ENCODE peak calls at places on chromosomes 11 and 22, in six cellular contexts. P is tibial nerve, D is lower leg skin, Y is BJ, L is dorsolateral prefrontal cortex, O is endothelial cell. G is an unnamed sample.

GRCh38 chr11:75403037-75403436 is 3.7 kb downstream of the RPS3 start:
- DNase-seq in P (no peak), D (no peak), Y (no peak), L (no peak), O (no peak), G (no peak)

GRCh38 chr11:358129-358805 is 11.0 kb upstream of the B4GALNT4 start:
- DNase-seq in P (no peak), D (no peak), Y (no peak), L (no peak), O (no peak), G (no peak)

GRCh38 chr11:40125054-40125453 is 1334.4 kb downstream of the LRRC4C start:
- DNase-seq in P (no peak), D (no peak), Y (no peak), L (no peak), O (no peak), G (no peak)

GRCh38 chr22:23826510-23827350 is 12.1 kb downstream of the DERL3 start:
- DNase-seq in P (no peak), D (no peak), Y (peak; percentile 35), L (no peak), O (no peak), G (no peak)

GRCh38 chr11:86201371-86201770 is 43.2 kb upstream of the EED start:
- DNase-seq in P (no peak), D (no peak), Y (no peak), L (no peak), O (no peak), G (peak; percentile 38)

GRCh38 chr11:2518112-2518982 is 73.5 kb downstream of the KCNQ1 start:
- DNase-seq in P (no peak), D (peak; percentile 78), Y (no peak), L (peak; percentile 39), O (peak; percentile 2), G (no peak)

GRCh38 chr11:119641991-119642745 is 86.8 kb downstream of the NECTIN1 start:
- DNase-seq in P (no peak), D (no peak), Y (no peak), L (no peak), O (no peak), G (peak; percentile 29)

GRCh38 chr11:127098684-127099083 is 98.1 kb upstream of the KIRREL3 start:
- DNase-seq in P (no peak), D (no peak), Y (no peak), L (no peak), O (peak; percentile 28), G (no peak)

GRCh38 chr11:56624661-56625110 is 10.0 kb upstream of the OR5M1 start:
- DNase-seq in P (no peak), D (no peak), Y (no peak), L (no peak), O (peak; percentile 24), G (peak; percentile 33)

GRCh38 chr22:47375621-47376321 is 613.3 kb downstream of the TBC1D22A start:
- DNase-seq in P (no peak), D (peak; percentile 46), Y (no peak), L (peak; percentile 22), O (no peak), G (no peak)

GRCh38 chr11:12099132-12099873 is 11.1 kb upstream of the MICAL2 start:
- DNase-seq in P (no peak), D (no peak), Y (no peak), L (no peak), O (no peak), G (no peak)

GRCh38 chr11:109221190-109221589 is 200.8 kb upstream of the C11orf87 start:
- DNase-seq in P (no peak), D (no peak), Y (no peak), L (no peak), O (no peak), G (no peak)

GRCh38 chr11:57937431-57937830 is 86.2 kb upstream of the OR9Q1 start:
- DNase-seq in P (no peak), D (no peak), Y (no peak), L (no peak), O (no peak), G (no peak)

GRCh38 chr11:75014129-75014528 is 25.4 kb downstream of the NEU3 start:
- DNase-seq in P (no peak), D (no peak), Y (peak; percentile 11), L (no peak), O (no peak), G (peak; percentile 75)

GRCh38 chr22:37781434-37782059 is 26.2 kb upstream of the GCAT start:
- DNase-seq in P (no peak), D (peak; percentile 90), Y (no peak), L (no peak), O (no peak), G (no peak)

GRCh38 chr11:11391796-11392195 is 38.7 kb upstream of the CSNK2A3 start:
- DNase-seq in P (no peak), D (no peak), Y (peak; percentile 35), L (no peak), O (no peak), G (peak; percentile 82)

GRCh38 chr11:45725776-45726606 is 60.6 kb upstream of the CHST1 start:
- DNase-seq in P (no peak), D (peak; percentile 56), Y (no peak), L (no peak), O (no peak), G (no peak)

GRCh38 chr22:30398685-30399680 is 2.2 kb downstream of the SEC14L2 start:
- DNase-seq in P (no peak), D (no peak), Y (no peak), L (no peak), O (no peak), G (no peak)

GRCh38 chr11:29293825-29294224 is 723.0 kb downstream of the KCNA4 start:
- DNase-seq in P (no peak), D (no peak), Y (no peak), L (no peak), O (no peak), G (peak; percentile 77)

GRCh38 chr11:115360186-115360824 is 143.9 kb downstream of the CADM1 start:
- DNase-seq in P (no peak), D (no peak), Y (no peak), L (no peak), O (no peak), G (no peak)

GRCh38 chr11:116972692-116973091 is 125.5 kb downstream of the SIK3 start:
- DNase-seq in P (no peak), D (no peak), Y (no peak), L (no peak), O (no peak), G (no peak)
- TF ChIP-seq CTCF in P (no peak), D (no peak), Y (no peak), L (peak; percentile 28), O (no peak), G (no peak)

GRCh38 chr22:44389181-44389580 is 76.4 kb upstream of the SHISAL1 start:
- DNase-seq in P (no peak), D (peak; percentile 76), Y (no peak), L (no peak), O (no peak), G (no peak)
- TF ChIP-seq CTCF in P (no peak), D (no peak), Y (no peak), L (no peak), O (no peak), G (no peak)

DNA sequence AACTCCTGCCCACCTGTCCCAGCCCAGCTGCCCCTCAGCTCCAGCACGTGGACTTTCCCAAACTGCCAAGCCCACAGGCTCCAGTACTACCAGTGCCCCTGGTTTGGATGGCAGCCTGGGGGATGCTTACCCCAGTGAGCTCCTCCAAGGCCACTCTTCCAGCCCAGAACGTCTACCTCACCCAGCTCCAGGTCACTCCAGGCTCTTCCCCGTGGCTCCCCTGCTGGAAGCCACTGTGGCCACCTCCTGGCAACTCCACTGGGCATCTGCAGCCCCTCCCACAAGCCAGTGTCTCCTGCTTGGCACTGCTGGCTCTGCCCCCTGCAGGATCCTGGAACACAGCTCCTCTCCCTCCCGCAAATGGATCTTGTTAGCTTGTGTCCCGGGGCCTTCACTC is 29.3 kb downstream of the LMO1 start:
- DNase-seq in P (no peak), D (no peak), Y (no peak), L (no peak), O (no peak), G (no peak)
- TF ChIP-seq CTCF in P (no peak), D (no peak), Y (no peak), L (no peak), O (no peak), G (no peak)

DNA sequence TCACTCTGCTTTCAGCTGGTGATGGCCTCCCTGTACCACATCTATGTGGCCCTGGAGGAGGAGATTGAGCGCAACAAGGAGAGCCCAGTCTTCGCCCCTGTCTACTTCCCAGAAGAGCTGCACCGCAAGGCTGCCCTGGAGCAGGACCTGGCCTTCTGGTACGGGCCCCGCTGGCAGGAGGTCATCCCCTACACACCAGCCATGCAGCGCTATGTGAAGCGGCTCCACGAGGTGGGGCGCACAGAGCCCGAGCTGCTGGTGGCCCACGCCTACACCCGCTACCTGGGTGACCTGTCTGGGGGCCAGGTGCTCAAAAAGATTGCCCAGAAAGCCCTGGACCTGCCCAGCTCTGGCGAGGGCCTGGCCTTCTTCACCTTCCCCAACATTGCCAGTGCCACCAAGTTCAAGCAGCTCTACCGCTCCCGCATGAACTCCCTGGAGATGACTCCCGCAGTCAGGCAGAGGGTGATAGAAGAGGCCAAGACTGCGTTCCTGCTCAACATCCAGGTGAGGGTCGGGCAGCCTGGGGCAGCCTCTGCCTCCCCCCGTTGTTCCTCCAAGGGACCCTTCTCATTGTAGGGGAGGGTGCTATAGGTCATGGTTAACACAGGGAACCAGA is 5.9 kb downstream of the HMOX1 start:
- DNase-seq in P (no peak), D (no peak), Y (no peak), L (no peak), O (no peak), G (no peak)
- TF ChIP-seq CTCF in P (no peak), D (no peak), Y (no peak), L (no peak), O (no peak), G (no peak)

DNA sequence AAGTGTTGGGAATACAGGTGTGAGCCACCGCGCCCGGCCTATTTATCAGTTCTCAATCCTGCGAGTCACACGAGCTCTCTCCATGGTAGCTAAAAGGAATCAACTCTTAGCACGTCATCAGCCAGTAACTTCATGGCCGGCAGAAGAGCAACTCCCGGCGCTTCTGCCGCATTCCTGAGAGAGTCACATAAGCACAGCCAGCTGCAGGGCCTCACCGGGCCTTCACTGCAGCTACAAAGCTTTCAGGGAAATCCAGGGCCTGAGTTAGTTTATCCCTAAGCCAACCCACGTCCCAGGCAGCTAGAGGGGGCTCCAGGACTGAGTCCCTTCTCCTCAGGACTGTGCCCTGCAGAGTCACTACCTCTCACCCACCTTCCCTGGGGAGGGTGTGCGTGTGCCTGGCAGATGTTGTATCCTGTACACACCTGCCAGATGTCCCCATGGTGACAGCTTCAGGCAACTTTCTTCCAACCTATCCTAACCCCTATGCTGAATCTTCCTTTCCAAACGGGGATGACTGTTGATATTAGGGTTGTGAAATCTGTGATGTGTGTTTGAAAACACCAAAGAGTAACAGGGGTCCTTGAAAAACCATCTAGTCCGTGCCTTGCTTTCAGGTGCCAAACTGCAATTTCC is 45.9 kb upstream of the ARFGAP3 start:
- DNase-seq in P (no peak), D (no peak), Y (peak; percentile 39), L (no peak), O (no peak), G (peak; percentile 37)
- TF ChIP-seq CTCF in P (no peak), D (no peak), Y (peak; percentile 36), L (no peak), O (no peak), G (no peak)